ENCODE peak calls at places on chromosomes 16 and 17, in five cellular contexts. F, M, P, Y and Q are unnamed samples.
A peak's percentile ranks its signal among the peaks of the same experiment; 100 is the strongest.

GRCh38 chr16:89999831-90000574 is 19.3 kb downstream of the DBNDD1 start:
- DNase-seq in F (no peak), M (no peak), P (no peak), Y (no peak), Q (no peak)

GRCh38 chr17:19418312-19418992 is 7.4 kb downstream of the RNF112 start:
- DNase-seq in F (peak; percentile 35), M (no peak), P (no peak), Y (no peak), Q (no peak)

GRCh38 chr17:27546624-27547300 is 84.2 kb upstream of the LGALS9 start:
- DNase-seq in F (peak; percentile 56), M (no peak), P (no peak), Y (no peak), Q (no peak)

GRCh38 chr16:13702614-13703013 is 217.3 kb upstream of the ERCC4 start:
- DNase-seq in F (no peak), M (no peak), P (no peak), Y (no peak), Q (no peak)

GRCh38 chr17:15900871-15901270 is 44.1 kb upstream of the ADORA2B start:
- DNase-seq in F (no peak), M (no peak), P (no peak), Y (no peak), Q (no peak)

GRCh38 chr16:87417511-87417910 is 25.4 kb downstream of the MAP1LC3B start:
- DNase-seq in F (no peak), M (no peak), P (no peak), Y (no peak), Q (no peak)

GRCh38 chr17:7280519-7281073 is 922 bp upstream of the SLC2A4 start:
- DNase-seq in F (peak; percentile 88), M (peak; percentile 80), P (peak; percentile 73), Y (peak; percentile 74), Q (peak; percentile 73)

GRCh38 chr16:27816561-27816960 is 247.0 kb downstream of the GSG1L start:
- DNase-seq in F (no peak), M (no peak), P (no peak), Y (no peak), Q (peak; percentile 15)

GRCh38 chr16:12480916-12481315 is 322.8 kb downstream of the CPPED1 start:
- DNase-seq in F (no peak), M (no peak), P (no peak), Y (no peak), Q (no peak)

GRCh38 chr16:19524356-19524865 is 669 bp downstream of the CCP110 start:
- DNase-seq in F (no peak), M (no peak), P (no peak), Y (no peak), Q (no peak)

GRCh38 chr17:78014651-78015050 is 56.1 kb downstream of the TNRC6C start:
- DNase-seq in F (no peak), M (no peak), P (no peak), Y (no peak), Q (no peak)

GRCh38 chr17:81354252-81354943 is 40.9 kb upstream of the BAHCC1 start:
- DNase-seq in F (no peak), M (no peak), P (no peak), Y (no peak), Q (no peak)

GRCh38 chr16:15510992-15511391 is 76.6 kb downstream of the BMERB1 start:
- DNase-seq in F (no peak), M (no peak), P (no peak), Y (no peak), Q (no peak)

GRCh38 chr17:55722742-55723487 is at the start of gene TMEM100:
- DNase-seq in F (peak; percentile 49), M (no peak), P (no peak), Y (no peak), Q (no peak)

GRCh38 chr16:14196011-14196410 is 124.9 kb downstream of the MRTFB start:
- DNase-seq in F (no peak), M (no peak), P (no peak), Y (no peak), Q (no peak)

GRCh38 chr17:77995146-77995852 is 36.8 kb downstream of the TNRC6C start:
- DNase-seq in F (no peak), M (no peak), P (no peak), Y (no peak), Q (no peak)

GRCh38 chr17:42846594-42847280 is 2.4 kb downstream of the AOC2 start:
- DNase-seq in F (peak; percentile 70), M (no peak), P (no peak), Y (no peak), Q (no peak)

GRCh38 chr16:84286568-84287220 is 8.0 kb upstream of the WFDC1 start:
- DNase-seq in F (no peak), M (no peak), P (no peak), Y (no peak), Q (no peak)

GRCh38 chr17:61498042-61498441 is 45.8 kb downstream of the TBX4 start:
- DNase-seq in F (no peak), M (no peak), P (no peak), Y (no peak), Q (no peak)

GRCh38 chr16:81261049-81261648 is 22.7 kb downstream of the BCO1 start:
- DNase-seq in F (peak; percentile 34), M (no peak), P (no peak), Y (no peak), Q (no peak)

GRCh38 chr16:68826652-68827051 is 16.7 kb upstream of the TANGO6 start:
- DNase-seq in F (no peak), M (no peak), P (no peak), Y (no peak), Q (no peak)

GRCh38 chr16:5036228-5037156 is 2.8 kb upstream of the NAGPA start:
- DNase-seq in F (no peak), M (no peak), P (no peak), Y (no peak), Q (peak; percentile 54)

GRCh38 chr17:76720211-76720610 is 6.2 kb downstream of the JMJD6 start:
- DNase-seq in F (no peak), M (no peak), P (no peak), Y (no peak), Q (no peak)

GRCh38 chr16:14672403-14672971 is 21.6 kb downstream of the PLA2G10 start:
- DNase-seq in F (no peak), M (no peak), P (no peak), Y (no peak), Q (no peak)

GRCh38 chr16:85665929-85666328 is 22.8 kb downstream of the GINS2 start:
- DNase-seq in F (no peak), M (no peak), P (no peak), Y (no peak), Q (no peak)

GRCh38 chr16:22413819-22414218 is 39.4 kb upstream of the CDR2 start:
- DNase-seq in F (no peak), M (no peak), P (no peak), Y (no peak), Q (no peak)

GRCh38 chr17:10745231-10745630 is 15.4 kb upstream of the TMEM220 start:
- DNase-seq in F (peak; percentile 23), M (no peak), P (no peak), Y (no peak), Q (no peak)

GRCh38 chr17:27226611-27227234 is 67.2 kb upstream of the WSB1 start:
- DNase-seq in F (peak; percentile 73), M (no peak), P (no peak), Y (no peak), Q (no peak)

GRCh38 chr17:40720904-40721303 is 17.4 kb upstream of the KRT24 start:
- DNase-seq in F (no peak), M (no peak), P (no peak), Y (no peak), Q (no peak)

GRCh38 chr16:86836503-86837125 is 258.3 kb downstream of the FOXL1 start:
- DNase-seq in F (peak; percentile 88), M (no peak), P (no peak), Y (no peak), Q (no peak)

GRCh38 chr17:57806083-57806830 is 43.6 kb downstream of the MRPS23 start:
- DNase-seq in F (no peak), M (no peak), P (no peak), Y (no peak), Q (no peak)